ENCODE peak calls at places on chromosomes 6 and 20, in seven cellular contexts. U, G, R, D, L, J and I are unnamed samples.

GRCh38 chr6:11317885-11318771 is 85.7 kb upstream of the NEDD9 start:
- DNase-seq in U (no peak), G (peak; percentile 98), R (peak; percentile 70), D (no peak), L (peak; percentile 79), J (peak; percentile 74), I (peak; percentile 28)

GRCh38 chr20:1390552-1391403 is 2.1 kb downstream of the FKBP1A start:
- DNase-seq in U (no peak), G (no peak), R (no peak), D (no peak), L (no peak), J (no peak), I (no peak)

GRCh38 chr6:7324520-7324919 is 11.5 kb upstream of the SSR1 start:
- DNase-seq in U (no peak), G (no peak), R (no peak), D (no peak), L (no peak), J (peak; percentile 64), I (no peak)

GRCh38 chr20:23257106-23257761 is 93.4 kb upstream of the NXT1 start:
- DNase-seq in U (no peak), G (no peak), R (no peak), D (no peak), L (peak; percentile 57), J (no peak), I (no peak)

GRCh38 chr20:57880155-57880648 is 170.4 kb upstream of the PMEPA1 start:
- DNase-seq in U (no peak), G (no peak), R (no peak), D (no peak), L (no peak), J (peak; percentile 8), I (no peak)

GRCh38 chr6:54411767-54412166 is 103.5 kb downstream of the TINAG start:
- DNase-seq in U (no peak), G (no peak), R (no peak), D (no peak), L (no peak), J (no peak), I (no peak)

GRCh38 chr6:108175592-108176279 is 9.9 kb downstream of the NR2E1 start:
- DNase-seq in U (no peak), G (no peak), R (no peak), D (no peak), L (no peak), J (peak; percentile 49), I (no peak)

GRCh38 chr6:101276066-101276465 is 117.4 kb upstream of the GRIK2 start:
- DNase-seq in U (no peak), G (no peak), R (no peak), D (no peak), L (no peak), J (no peak), I (no peak)

GRCh38 chr6:97923249-97923648 is 640.2 kb upstream of the MMS22L start:
- DNase-seq in U (no peak), G (no peak), R (no peak), D (no peak), L (no peak), J (no peak), I (no peak)

GRCh38 chr6:154590770-154591169 is 80.3 kb upstream of the CNKSR3 start:
- DNase-seq in U (no peak), G (no peak), R (no peak), D (no peak), L (no peak), J (no peak), I (no peak)

GRCh38 chr20:8457978-8458377 is 325.9 kb downstream of the PLCB1 start:
- DNase-seq in U (no peak), G (no peak), R (no peak), D (no peak), L (no peak), J (peak; percentile 37), I (no peak)

GRCh38 chr20:32743237-32744112 is at the start of gene COMMD7:
- DNase-seq in U (peak; percentile 66), G (no peak), R (peak; percentile 42), D (no peak), L (peak; percentile 69), J (peak; percentile 83), I (peak; percentile 33)

GRCh38 chr6:144294016-144294415 is 8.9 kb downstream of the UTRN start:
- DNase-seq in U (no peak), G (peak; percentile 73), R (no peak), D (no peak), L (no peak), J (no peak), I (no peak)

GRCh38 chr20:5549200-5549599 is 201.0 kb upstream of the SHLD1 start:
- DNase-seq in U (no peak), G (no peak), R (no peak), D (no peak), L (no peak), J (no peak), I (no peak)

GRCh38 chr6:168136001-168136400 is 57.0 kb upstream of the FRMD1 start:
- DNase-seq in U (peak; percentile 3), G (no peak), R (no peak), D (no peak), L (no peak), J (peak; percentile 5), I (no peak)

GRCh38 chr20:46652699-46653098 is 1.4 kb upstream of the SLC13A3 start:
- DNase-seq in U (no peak), G (no peak), R (no peak), D (no peak), L (no peak), J (no peak), I (no peak)

GRCh38 chr20:9160341-9160740 is 91.5 kb downstream of the PLCB4 start:
- DNase-seq in U (no peak), G (no peak), R (no peak), D (no peak), L (no peak), J (no peak), I (no peak)

GRCh38 chr6:143774347-143774746 is 68.8 kb upstream of the LTV1 start:
- DNase-seq in U (no peak), G (no peak), R (no peak), D (no peak), L (no peak), J (no peak), I (no peak)

GRCh38 chr20:46206025-46206424 is 87.9 kb downstream of the CD40 start:
- DNase-seq in U (no peak), G (peak; percentile 13), R (no peak), D (no peak), L (peak; percentile 46), J (peak; percentile 83), I (no peak)

GRCh38 chr6:139344186-139344963 is 30.1 kb downstream of the CITED2 start:
- DNase-seq in U (no peak), G (no peak), R (no peak), D (no peak), L (no peak), J (no peak), I (no peak)

GRCh38 chr6:37725967-37726366 is 28.3 kb upstream of the MDGA1 start:
- DNase-seq in U (no peak), G (no peak), R (no peak), D (no peak), L (no peak), J (no peak), I (no peak)

GRCh38 chr6:41353333-41353732 is 17.9 kb downstream of the NCR2 start:
- DNase-seq in U (no peak), G (no peak), R (no peak), D (no peak), L (no peak), J (no peak), I (no peak)

GRCh38 chr6:160170018-160170680 is 48.5 kb downstream of the SLC22A1 start:
- DNase-seq in U (no peak), G (no peak), R (no peak), D (no peak), L (no peak), J (no peak), I (no peak)

GRCh38 chr6:24911983-24912382 is 23.8 kb downstream of the RIPOR2 start:
- DNase-seq in U (no peak), G (no peak), R (no peak), D (no peak), L (no peak), J (no peak), I (no peak)

GRCh38 chr6:90508753-90509152 is 78.1 kb downstream of the MAP3K7 start:
- DNase-seq in U (no peak), G (no peak), R (no peak), D (no peak), L (no peak), J (no peak), I (no peak)

GRCh38 chr6:55209059-55209458 is 34.7 kb downstream of the HCRTR2 start:
- DNase-seq in U (no peak), G (no peak), R (no peak), D (no peak), L (no peak), J (no peak), I (no peak)

GRCh38 chr20:58842276-58842675 is 8.4 kb downstream of the GNAS-AS1 start:
- DNase-seq in U (no peak), G (no peak), R (no peak), D (no peak), L (no peak), J (no peak), I (no peak)

GRCh38 chr20:37161830-37162549 is 17.1 kb upstream of the RPN2 start:
- DNase-seq in U (no peak), G (no peak), R (no peak), D (no peak), L (no peak), J (no peak), I (no peak)

GRCh38 chr6:11089695-11090094 is 3.9 kb upstream of the SMIM13 start:
- DNase-seq in U (no peak), G (no peak), R (no peak), D (no peak), L (no peak), J (no peak), I (no peak)

GRCh38 chr6:109513571-109514071 is 30.6 kb upstream of the ZBTB24 start:
- DNase-seq in U (no peak), G (peak; percentile 55), R (no peak), D (no peak), L (no peak), J (no peak), I (no peak)

GRCh38 chr6:142014515-142014914 is 118.2 kb upstream of the GJE1 start:
- DNase-seq in U (no peak), G (peak; percentile 74), R (no peak), D (no peak), L (no peak), J (no peak), I (no peak)

GRCh38 chr6:122458087-122458486 is 13.5 kb downstream of the SERINC1 start:
- DNase-seq in U (no peak), G (no peak), R (no peak), D (no peak), L (no peak), J (no peak), I (no peak)